ENCODE peak calls at places on chromosomes 4 and X, in four cellular contexts. One of them, this sample, is unnamed.

GRCh38 chrX:120457766-120458180 is 11.3 kb downstream of the LAMP2 start:
- DNase-seq in cardiac muscle cell: no peak
- DNase-seq in MV-4-11: peak
- DNase-seq in Calu3: no peak
- DNase-seq in this sample: no peak

GRCh38 chr4:67087897-67088296 is 457.4 kb downstream of the CENPC start:
- DNase-seq in cardiac muscle cell: peak
- DNase-seq in MV-4-11: peak
- DNase-seq in Calu3: peak
- DNase-seq in this sample: peak

GRCh38 chrX:15781964-15782711 is 8.1 kb upstream of the ZRSR2 start:
- DNase-seq in cardiac muscle cell: no peak
- DNase-seq in MV-4-11: peak
- DNase-seq in Calu3: no peak
- DNase-seq in this sample: no peak

GRCh38 chrX:41014776-41015175 is 70.5 kb upstream of the USP9X start:
- DNase-seq in cardiac muscle cell: no peak
- DNase-seq in MV-4-11: no peak
- DNase-seq in Calu3: no peak
- DNase-seq in this sample: no peak

GRCh38 chr4:91058345-91058744 is 931.2 kb downstream of the CCSER1 start:
- DNase-seq in cardiac muscle cell: no peak
- DNase-seq in MV-4-11: no peak
- DNase-seq in Calu3: no peak
- DNase-seq in this sample: no peak

GRCh38 chr4:81164623-81165416 is 50.2 kb downstream of the PRKG2 start:
- DNase-seq in cardiac muscle cell: no peak
- DNase-seq in MV-4-11: no peak
- DNase-seq in Calu3: peak
- DNase-seq in this sample: no peak

GRCh38 chr4:34464196-34464595 is 1780.1 kb downstream of the ARAP2 start:
- DNase-seq in cardiac muscle cell: no peak
- DNase-seq in MV-4-11: no peak
- DNase-seq in Calu3: no peak
- DNase-seq in this sample: no peak

GRCh38 chr4:163590609-163591264 is 96.2 kb downstream of the TMA16 start:
- DNase-seq in cardiac muscle cell: no peak
- DNase-seq in MV-4-11: no peak
- DNase-seq in Calu3: no peak
- DNase-seq in this sample: no peak

GRCh38 chr4:5206391-5206790 is 155.1 kb downstream of the STK32B start:
- DNase-seq in cardiac muscle cell: no peak
- DNase-seq in MV-4-11: no peak
- DNase-seq in Calu3: no peak
- DNase-seq in this sample: peak

GRCh38 chr4:4625488-4625887 is 83.6 kb upstream of the STX18 start:
- DNase-seq in cardiac muscle cell: no peak
- DNase-seq in MV-4-11: peak
- DNase-seq in Calu3: no peak
- DNase-seq in this sample: peak

GRCh38 chr4:187996502-187997177 is 1.1 kb downstream of the ZFP42 start:
- DNase-seq in cardiac muscle cell: no peak
- DNase-seq in MV-4-11: no peak
- DNase-seq in Calu3: no peak
- DNase-seq in this sample: no peak

GRCh38 chr4:7240341-7240740 is 48.0 kb downstream of the SORCS2 start:
- DNase-seq in cardiac muscle cell: no peak
- DNase-seq in MV-4-11: no peak
- DNase-seq in Calu3: no peak
- DNase-seq in this sample: no peak

GRCh38 chrX:96244955-96245354 is 439.7 kb upstream of the DIAPH2 start:
- DNase-seq in cardiac muscle cell: no peak
- DNase-seq in MV-4-11: no peak
- DNase-seq in Calu3: no peak
- DNase-seq in this sample: no peak

GRCh38 chr4:159504634-159505033 is 401.8 kb downstream of the RAPGEF2 start:
- DNase-seq in cardiac muscle cell: peak
- DNase-seq in MV-4-11: no peak
- DNase-seq in Calu3: no peak
- DNase-seq in this sample: no peak

GRCh38 chr4:107276052-107276451 is 239.9 kb upstream of the DKK2 start:
- DNase-seq in cardiac muscle cell: no peak
- DNase-seq in MV-4-11: no peak
- DNase-seq in Calu3: no peak
- DNase-seq in this sample: no peak

GRCh38 chr4:26985836-26986235 is 125.2 kb downstream of the STIM2 start:
- DNase-seq in cardiac muscle cell: no peak
- DNase-seq in MV-4-11: peak
- DNase-seq in Calu3: no peak
- DNase-seq in this sample: no peak

This sample was measured in SK-N-DZ.